ENCODE peak calls at places on chromosomes 6 and 20, in six cellular contexts. T, C, L, D, H and E are unnamed samples.

GRCh38 chr20:37233471-37234253 is 28.0 kb downstream of the GHRH start:
- DNase-seq in D (no peak), L (no peak), C (no peak), T (no peak), H (no peak), E (no peak)

GRCh38 chr6:136014454-136015421 is 163.2 kb downstream of the PDE7B start:
- DNase-seq in T (peak), C (no peak), D (no peak), H (no peak), L (no peak), E (peak)

GRCh38 chr20:2178328-2179232 is 77.0 kb downstream of the STK35 start:
- DNase-seq in C (peak), H (no peak), L (no peak), T (no peak), D (no peak), E (no peak)

GRCh38 chr6:133787859-133788505 is 100.9 kb upstream of the TCF21 start:
- DNase-seq in L (peak), D (no peak), H (no peak), T (no peak), C (no peak), E (no peak)

GRCh38 chr6:5728726-5729434 is 277.8 kb downstream of the NRN1 start:
- DNase-seq in L (peak), D (peak), C (no peak), T (no peak), H (no peak), E (peak)

GRCh38 chr6:15630202-15630601 is 32.6 kb downstream of the DTNBP1 start:
- DNase-seq in D (no peak), T (no peak), L (no peak), C (no peak), H (no peak), E (no peak)

GRCh38 chr20:8438748-8439147 is 306.7 kb downstream of the PLCB1 start:
- DNase-seq in T (no peak), C (no peak), H (no peak), L (no peak), D (no peak), E (no peak)

GRCh38 chr6:63295553-63295952 is 24.2 kb downstream of the LGSN start:
- DNase-seq in H (no peak), D (no peak), T (no peak), C (no peak), L (no peak), E (no peak)

GRCh38 chr6:140677781-140678528 is 1303.5 kb upstream of the CITED2 start:
- DNase-seq in H (no peak), T (no peak), D (no peak), C (no peak), L (no peak), E (no peak)

GRCh38 chr6:87848616-87849015 is 146.6 kb upstream of the AKIRIN2 start:
- DNase-seq in D (no peak), H (no peak), C (peak), T (no peak), L (no peak), E (no peak)

GRCh38 chr20:8562356-8562755 is 430.3 kb downstream of the PLCB1 start:
- DNase-seq in D (no peak), C (no peak), T (no peak), L (no peak), H (no peak), E (no peak)

GRCh38 chr6:21846541-21847451 is 253.2 kb downstream of the SOX4 start:
- DNase-seq in H (peak), C (no peak), T (no peak), L (no peak), D (no peak), E (no peak)